ENCODE peak calls at places on chromosomes 7 and 10, in seven cellular contexts. One of them, this sample, is unnamed.

GRCh38 chr10:116783011-116783655 is 40.8 kb upstream of the HSPA12A start:
- DNase-seq in mesenchymal stem cell: no peak
- DNase-seq in mesendoderm: no peak
- DNase-seq in neuronal stem cell: no peak
- DNase-seq in IMR-90: peak
- DNase-seq in H9: no peak
- DNase-seq in trophoblast cell: no peak
- DNase-seq in this sample: no peak

GRCh38 chr10:58886390-58886789 is 290.1 kb upstream of the PHYHIPL start:
- DNase-seq in mesenchymal stem cell: no peak
- DNase-seq in mesendoderm: no peak
- DNase-seq in neuronal stem cell: no peak
- DNase-seq in IMR-90: no peak
- DNase-seq in H9: no peak
- DNase-seq in trophoblast cell: no peak
- DNase-seq in this sample: no peak

GRCh38 chr7:51011710-51012350 is 229.1 kb upstream of the GRB10 start:
- DNase-seq in mesenchymal stem cell: no peak
- DNase-seq in mesendoderm: no peak
- DNase-seq in neuronal stem cell: no peak
- DNase-seq in IMR-90: no peak
- DNase-seq in H9: no peak
- DNase-seq in trophoblast cell: no peak
- DNase-seq in this sample: no peak

GRCh38 chr10:106711313-106711906 is 453.1 kb downstream of the SORCS1 start:
- DNase-seq in mesenchymal stem cell: no peak
- DNase-seq in mesendoderm: peak
- DNase-seq in neuronal stem cell: peak
- DNase-seq in IMR-90: no peak
- DNase-seq in H9: peak
- DNase-seq in trophoblast cell: no peak
- DNase-seq in this sample: peak

GRCh38 chr7:107939472-107940145 is 48.6 kb downstream of the DLD start:
- DNase-seq in mesenchymal stem cell: no peak
- DNase-seq in mesendoderm: no peak
- DNase-seq in neuronal stem cell: no peak
- DNase-seq in IMR-90: peak
- DNase-seq in H9: no peak
- DNase-seq in trophoblast cell: no peak
- DNase-seq in this sample: no peak

GRCh38 chr10:87658858-87659555 is 671 bp upstream of the PAPSS2 start:
- DNase-seq in mesenchymal stem cell: peak
- DNase-seq in mesendoderm: peak
- DNase-seq in neuronal stem cell: no peak
- DNase-seq in IMR-90: peak
- DNase-seq in H9: peak
- DNase-seq in trophoblast cell: no peak
- DNase-seq in this sample: no peak

GRCh38 chr7:31741852-31742251 is 54.8 kb downstream of the PPP1R17 start:
- DNase-seq in mesenchymal stem cell: no peak
- DNase-seq in mesendoderm: no peak
- DNase-seq in neuronal stem cell: no peak
- DNase-seq in IMR-90: no peak
- DNase-seq in H9: no peak
- DNase-seq in trophoblast cell: peak
- DNase-seq in this sample: no peak

GRCh38 chr10:6047847-6048246 is 14.3 kb downstream of the IL2RA start:
- DNase-seq in mesenchymal stem cell: no peak
- DNase-seq in mesendoderm: no peak
- DNase-seq in neuronal stem cell: no peak
- DNase-seq in IMR-90: no peak
- DNase-seq in H9: no peak
- DNase-seq in trophoblast cell: no peak
- DNase-seq in this sample: no peak

GRCh38 chr10:86262671-86263165 is 103.9 kb downstream of the GRID1 start:
- DNase-seq in mesenchymal stem cell: no peak
- DNase-seq in mesendoderm: no peak
- DNase-seq in neuronal stem cell: no peak
- DNase-seq in IMR-90: no peak
- DNase-seq in H9: peak
- DNase-seq in trophoblast cell: no peak
- DNase-seq in this sample: peak

GRCh38 chr7:45072131-45073030 is 16.4 kb downstream of the NACAD start:
- DNase-seq in mesenchymal stem cell: peak
- DNase-seq in mesendoderm: peak
- DNase-seq in neuronal stem cell: no peak
- DNase-seq in IMR-90: no peak
- DNase-seq in H9: no peak
- DNase-seq in trophoblast cell: no peak
- DNase-seq in this sample: no peak

GRCh38 chr7:28410628-28411578 is 1.4 kb upstream of the CREB5 start:
- DNase-seq in mesenchymal stem cell: peak
- DNase-seq in mesendoderm: peak
- DNase-seq in neuronal stem cell: peak
- DNase-seq in IMR-90: peak
- DNase-seq in H9: peak
- DNase-seq in trophoblast cell: no peak
- DNase-seq in this sample: peak

GRCh38 chr7:92781117-92781720 is 55.2 kb downstream of the CDK6 start:
- DNase-seq in mesenchymal stem cell: no peak
- DNase-seq in mesendoderm: no peak
- DNase-seq in neuronal stem cell: no peak
- DNase-seq in IMR-90: no peak
- DNase-seq in H9: no peak
- DNase-seq in trophoblast cell: no peak
- DNase-seq in this sample: no peak

GRCh38 chr10:101050206-101051069 is 11.4 kb upstream of the KAZALD1 start:
- DNase-seq in mesenchymal stem cell: peak
- DNase-seq in mesendoderm: peak
- DNase-seq in neuronal stem cell: peak
- DNase-seq in IMR-90: no peak
- DNase-seq in H9: peak
- DNase-seq in trophoblast cell: peak
- DNase-seq in this sample: peak

GRCh38 chr7:17773289-17773626 is 167.0 kb downstream of the SNX13 start:
- DNase-seq in mesenchymal stem cell: peak
- DNase-seq in mesendoderm: no peak
- DNase-seq in neuronal stem cell: no peak
- DNase-seq in IMR-90: peak
- DNase-seq in H9: no peak
- DNase-seq in trophoblast cell: peak
- DNase-seq in this sample: no peak

GRCh38 chr7:34758111-34758601 is 100.1 kb downstream of the NPSR1 start:
- DNase-seq in mesenchymal stem cell: no peak
- DNase-seq in mesendoderm: no peak
- DNase-seq in neuronal stem cell: no peak
- DNase-seq in IMR-90: no peak
- DNase-seq in H9: no peak
- DNase-seq in trophoblast cell: peak
- DNase-seq in this sample: no peak

GRCh38 chr10:102310356-102311024 is 65.2 kb downstream of the GBF1 start:
- DNase-seq in mesenchymal stem cell: peak
- DNase-seq in mesendoderm: peak
- DNase-seq in neuronal stem cell: no peak
- DNase-seq in IMR-90: peak
- DNase-seq in H9: no peak
- DNase-seq in trophoblast cell: peak
- DNase-seq in this sample: no peak

GRCh38 chr10:74855027-74855426 is 28.6 kb downstream of the KAT6B start:
- DNase-seq in mesenchymal stem cell: peak
- DNase-seq in mesendoderm: peak
- DNase-seq in neuronal stem cell: no peak
- DNase-seq in IMR-90: no peak
- DNase-seq in H9: no peak
- DNase-seq in trophoblast cell: no peak
- DNase-seq in this sample: no peak

GRCh38 chr7:82078807-82079206 is 309.0 kb upstream of the HGF start:
- DNase-seq in mesenchymal stem cell: no peak
- DNase-seq in mesendoderm: no peak
- DNase-seq in neuronal stem cell: no peak
- DNase-seq in IMR-90: no peak
- DNase-seq in H9: no peak
- DNase-seq in trophoblast cell: no peak
- DNase-seq in this sample: no peak

GRCh38 chr10:36636879-36637278 is 488.5 kb upstream of the ANKRD30A start:
- DNase-seq in mesenchymal stem cell: no peak
- DNase-seq in mesendoderm: no peak
- DNase-seq in neuronal stem cell: no peak
- DNase-seq in IMR-90: peak
- DNase-seq in H9: no peak
- DNase-seq in trophoblast cell: no peak
- DNase-seq in this sample: no peak

GRCh38 chr10:73646598-73647041 is 5.3 kb upstream of the MYOZ1 start:
- DNase-seq in mesenchymal stem cell: no peak
- DNase-seq in mesendoderm: peak
- DNase-seq in neuronal stem cell: no peak
- DNase-seq in IMR-90: no peak
- DNase-seq in H9: peak
- DNase-seq in trophoblast cell: no peak
- DNase-seq in this sample: no peak

GRCh38 chr10:58909881-58910280 is 266.6 kb upstream of the PHYHIPL start:
- DNase-seq in mesenchymal stem cell: no peak
- DNase-seq in mesendoderm: no peak
- DNase-seq in neuronal stem cell: no peak
- DNase-seq in IMR-90: peak
- DNase-seq in H9: no peak
- DNase-seq in trophoblast cell: no peak
- DNase-seq in this sample: no peak

GRCh38 chr10:43233601-43234430 is 33.0 kb downstream of the RASGEF1A start:
- DNase-seq in mesenchymal stem cell: no peak
- DNase-seq in mesendoderm: no peak
- DNase-seq in neuronal stem cell: no peak
- DNase-seq in IMR-90: no peak
- DNase-seq in H9: peak
- DNase-seq in trophoblast cell: no peak
- DNase-seq in this sample: no peak

DNA sequence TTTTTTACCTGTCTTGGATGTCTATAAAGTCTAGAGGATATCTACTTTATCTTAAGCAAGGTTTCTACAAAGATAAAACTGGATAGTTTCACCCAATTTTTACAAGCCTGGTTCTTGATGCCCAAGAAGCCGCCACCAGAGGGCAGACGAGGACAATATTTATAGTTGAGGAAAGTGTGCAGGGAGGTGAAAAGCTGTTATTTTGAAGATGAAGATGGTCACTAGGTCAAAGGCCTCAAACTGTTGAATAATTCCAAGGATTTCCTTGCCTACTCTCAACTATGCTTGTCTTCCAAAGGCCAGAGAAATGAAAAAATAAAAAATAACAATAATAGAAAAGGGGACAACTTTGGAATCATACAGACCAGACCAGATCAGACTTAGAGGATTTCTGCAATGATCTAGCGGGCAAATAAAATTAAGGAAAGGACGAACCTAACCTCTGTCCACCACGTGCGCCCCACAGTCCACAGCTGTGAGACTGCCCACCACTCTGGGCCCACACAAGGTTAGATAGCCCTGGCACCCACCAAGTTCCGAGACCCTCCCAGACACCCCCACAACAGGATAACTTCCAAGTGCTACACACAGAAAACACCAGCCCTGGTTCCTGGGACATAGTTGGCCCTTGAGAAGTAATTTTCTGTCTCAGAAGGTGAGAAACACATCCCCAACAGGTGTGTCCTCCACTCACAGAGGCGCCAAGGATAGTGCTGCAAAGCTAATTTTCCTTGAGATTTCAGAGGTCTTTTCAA is 2.8 kb downstream of the PKD1L1 start:
- DNase-seq in mesenchymal stem cell: peak
- DNase-seq in mesendoderm: peak
- DNase-seq in neuronal stem cell: peak
- DNase-seq in IMR-90: peak
- DNase-seq in H9: no peak
- DNase-seq in trophoblast cell: peak
- DNase-seq in this sample: no peak
- H4K8ac ChIP-seq in mesenchymal stem cell: peak
- H4K8ac ChIP-seq in mesendoderm: no peak
- H4K8ac ChIP-seq in neuronal stem cell: no peak
- H4K8ac ChIP-seq in IMR-90: no peak
- H4K8ac ChIP-seq in H9: no peak
- H4K8ac ChIP-seq in trophoblast cell: no peak
- H4K8ac ChIP-seq in this sample: no peak

DNA sequence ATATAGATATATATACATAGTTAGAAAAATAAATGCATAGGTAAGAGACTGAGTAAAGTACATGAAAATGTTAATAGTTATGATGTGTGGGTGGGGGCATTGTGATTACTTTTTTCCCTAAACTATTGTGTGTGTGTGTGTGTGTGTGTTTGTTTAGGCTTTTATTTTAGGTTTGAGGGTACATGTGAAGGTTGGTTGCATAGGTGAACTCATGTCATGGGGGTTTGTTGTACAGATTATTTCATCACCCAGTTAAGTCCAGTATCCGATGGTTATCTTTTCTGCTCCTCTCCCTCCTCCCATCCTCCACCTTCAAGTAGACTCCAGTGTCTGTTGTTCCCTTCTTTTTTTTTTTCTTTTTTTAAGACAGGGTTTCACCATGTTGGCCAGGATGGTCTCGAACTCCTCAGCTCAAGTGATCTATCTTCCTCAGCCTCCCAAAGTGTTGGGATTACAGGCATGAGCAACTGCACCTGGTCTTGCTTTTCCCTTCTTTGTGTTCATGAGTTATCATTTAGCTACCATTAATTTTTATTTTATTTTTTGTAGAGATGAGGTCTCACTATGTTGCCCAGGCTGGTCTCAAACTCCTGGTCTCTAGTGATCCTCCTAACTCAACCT is 1.9 kb upstream of the RUFY2 start:
- DNase-seq in mesenchymal stem cell: no peak
- DNase-seq in mesendoderm: no peak
- DNase-seq in neuronal stem cell: no peak
- DNase-seq in IMR-90: no peak
- DNase-seq in H9: no peak
- DNase-seq in trophoblast cell: no peak
- DNase-seq in this sample: no peak
- H4K8ac ChIP-seq in mesenchymal stem cell: no peak
- H4K8ac ChIP-seq in mesendoderm: no peak
- H4K8ac ChIP-seq in neuronal stem cell: no peak
- H4K8ac ChIP-seq in IMR-90: no peak
- H4K8ac ChIP-seq in H9: no peak
- H4K8ac ChIP-seq in trophoblast cell: no peak
- H4K8ac ChIP-seq in this sample: no peak

DNA sequence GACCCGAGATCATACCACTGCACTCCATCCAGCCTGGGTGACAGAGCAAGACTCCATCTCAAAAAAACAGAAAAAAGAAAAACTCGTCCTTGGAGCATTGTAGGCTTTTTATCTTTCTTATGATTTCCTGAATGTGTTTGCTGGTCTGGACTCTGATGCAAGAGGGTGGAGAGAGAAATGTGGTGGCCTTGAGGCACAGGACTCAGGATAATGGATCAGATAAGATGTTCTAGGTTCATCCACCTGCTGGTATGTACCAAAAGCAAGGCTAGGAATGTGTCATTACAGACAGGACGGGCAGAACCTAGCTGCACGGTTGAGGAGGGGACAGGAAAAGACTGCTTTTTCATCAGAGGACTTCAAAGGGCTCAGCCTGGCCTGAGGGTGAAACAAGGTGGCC is 33.5 kb downstream of the GCC1 start:
- DNase-seq in mesenchymal stem cell: no peak
- DNase-seq in mesendoderm: no peak
- DNase-seq in neuronal stem cell: no peak
- DNase-seq in IMR-90: no peak
- DNase-seq in H9: no peak
- DNase-seq in trophoblast cell: peak
- DNase-seq in this sample: no peak
- H4K8ac ChIP-seq in mesenchymal stem cell: no peak
- H4K8ac ChIP-seq in mesendoderm: no peak
- H4K8ac ChIP-seq in neuronal stem cell: no peak
- H4K8ac ChIP-seq in IMR-90: no peak
- H4K8ac ChIP-seq in H9: no peak
- H4K8ac ChIP-seq in trophoblast cell: no peak
- H4K8ac ChIP-seq in this sample: no peak

GRCh38 chr10:21281765-21282484 is 243.6 kb downstream of the SKIDA1 start:
- DNase-seq in mesenchymal stem cell: no peak
- DNase-seq in mesendoderm: peak
- DNase-seq in neuronal stem cell: no peak
- DNase-seq in IMR-90: no peak
- DNase-seq in H9: peak
- DNase-seq in trophoblast cell: peak
- DNase-seq in this sample: peak
- H4K8ac ChIP-seq in mesenchymal stem cell: no peak
- H4K8ac ChIP-seq in mesendoderm: no peak
- H4K8ac ChIP-seq in neuronal stem cell: no peak
- H4K8ac ChIP-seq in IMR-90: no peak
- H4K8ac ChIP-seq in H9: no peak
- H4K8ac ChIP-seq in trophoblast cell: peak
- H4K8ac ChIP-seq in this sample: no peak